ENCODE peak calls at places on chromosomes 12 and 14, in eight cellular contexts. L, H, U, N, V, E, F and B are unnamed samples.

GRCh38 chr12:53122961-53123468 is 19.7 kb downstream of the SOAT2 start:
- DNase-seq in L (peak), H (no peak), U (no peak), N (peak), V (no peak), E (no peak), F (no peak), B (no peak)

GRCh38 chr12:98653866-98654493 is 8.9 kb downstream of the APAF1 start:
- DNase-seq in L (peak), H (peak), U (no peak), N (peak), V (peak), E (no peak), F (peak), B (peak)

GRCh38 chr12:89160716-89161123 is 191.6 kb downstream of the DUSP6 start:
- DNase-seq in L (peak), H (peak), U (no peak), N (peak), V (no peak), E (peak), F (no peak), B (no peak)

GRCh38 chr12:92462527-92462926 is 240.3 kb upstream of the PLEKHG7 start:
- DNase-seq in L (no peak), H (no peak), U (no peak), N (no peak), V (no peak), E (no peak), F (no peak), B (no peak)

GRCh38 chr12:93153321-93153720 is 224.2 kb upstream of the EEA1 start:
- DNase-seq in L (peak), H (no peak), U (no peak), N (peak), V (no peak), E (no peak), F (no peak), B (no peak)

GRCh38 chr14:88075298-88075981 is 70.5 kb downstream of the GPR65 start:
- DNase-seq in L (no peak), H (no peak), U (no peak), N (no peak), V (no peak), E (no peak), F (no peak), B (no peak)

GRCh38 chr12:111446044-111446581 is 40.4 kb downstream of the SH2B3 start:
- DNase-seq in L (peak), H (no peak), U (no peak), N (peak), V (peak), E (peak), F (no peak), B (peak)

GRCh38 chr12:130070017-130070653 is 92.1 kb upstream of the FZD10 start:
- DNase-seq in L (no peak), H (no peak), U (no peak), N (no peak), V (no peak), E (no peak), F (no peak), B (no peak)

GRCh38 chr12:13193403-13194100 is 3.0 kb upstream of the EMP1 start:
- DNase-seq in L (no peak), H (no peak), U (no peak), N (peak), V (no peak), E (no peak), F (no peak), B (no peak)

GRCh38 chr14:106372870-106373657 is 846.7 kb downstream of the TMEM121 start:
- DNase-seq in L (peak), H (peak), U (peak), N (no peak), V (peak), E (peak), F (peak), B (peak)

GRCh38 chr14:61103541-61104339 is 122.7 kb downstream of the SLC38A6 start:
- DNase-seq in L (peak), H (peak), U (no peak), N (peak), V (no peak), E (peak), F (no peak), B (no peak)

GRCh38 chr14:23030936-23031335 is 3.8 kb downstream of the PSMB5 start:
- DNase-seq in L (peak), H (no peak), U (no peak), N (peak), V (no peak), E (no peak), F (no peak), B (no peak)

GRCh38 chr12:104566244-104566993 is 109.7 kb downstream of the CHST11 start:
- DNase-seq in L (no peak), H (no peak), U (peak), N (no peak), V (no peak), E (no peak), F (no peak), B (no peak)

GRCh38 chr14:29236848-29237247 is 470.3 kb downstream of the FOXG1 start:
- DNase-seq in L (peak), H (peak), U (no peak), N (peak), V (no peak), E (no peak), F (no peak), B (no peak)

GRCh38 chr14:96072076-96072475 is 32.9 kb downstream of the C14orf132 start:
- DNase-seq in L (no peak), H (no peak), U (no peak), N (no peak), V (no peak), E (no peak), F (no peak), B (no peak)

GRCh38 chr12:110199360-110200123 is 75.4 kb downstream of the IFT81 start:
- DNase-seq in L (peak), H (peak), U (no peak), N (peak), V (no peak), E (no peak), F (no peak), B (no peak)

GRCh38 chr14:60700598-60700997 is 23.6 kb downstream of the SIX4 start:
- DNase-seq in L (no peak), H (no peak), U (no peak), N (no peak), V (no peak), E (no peak), F (no peak), B (no peak)

GRCh38 chr12:47942327-47943230 is 20.8 kb upstream of the TMEM106C start:
- DNase-seq in L (no peak), H (no peak), U (no peak), N (no peak), V (no peak), E (no peak), F (no peak), B (no peak)

GRCh38 chr12:108198043-108198442 is 69.0 kb downstream of the WSCD2 start:
- DNase-seq in L (no peak), H (no peak), U (no peak), N (no peak), V (no peak), E (no peak), F (no peak), B (no peak)

GRCh38 chr12:124445826-124446225 is 121.6 kb downstream of the NCOR2 start:
- DNase-seq in L (no peak), H (no peak), U (no peak), N (no peak), V (no peak), E (peak), F (no peak), B (no peak)